ENCODE peak calls at places on chromosomes 6 and 20, in eight cellular contexts. O is stimulated activated CD4-positive, alpha-beta T cell treated with anti-CD3 and anti-CD28 coated beads, Interleukin-12 subunit alpha, Interleukin-12 subunit beta, amount 100 ng/mL, for 24 hours; P is NCI-H774; N is AG09319; G is memory B cell; V is T-cell; Z is AG08395; L is amygdala. S is an unnamed sample.

GRCh38 chr6:3825851-3826581 is 23.2 kb upstream of the FAM50B start:
- DNase-seq in P (no peak), O (no peak), Z (peak), G (no peak), N (peak), L (no peak), V (no peak), S (no peak)

GRCh38 chr6:144104898-144105487 is 9.6 kb upstream of the SF3B5 start:
- DNase-seq in L (no peak), P (peak), Z (peak), O (no peak), G (peak), V (peak), N (peak), S (no peak)

GRCh38 chr6:170147832-170148708 is 142.8 kb downstream of the DLL1 start:
- DNase-seq in V (peak), Z (no peak), P (no peak), N (no peak), O (peak), G (no peak), L (no peak), S (no peak)

GRCh38 chr6:31750411-31751022 is 10.7 kb downstream of the MSH5 start:
- DNase-seq in Z (no peak), P (no peak), L (no peak), V (no peak), O (no peak), N (no peak), G (no peak), S (no peak)

GRCh38 chr6:163726037-163726695 is 311.6 kb downstream of the QKI start:
- DNase-seq in O (no peak), G (no peak), V (no peak), N (no peak), L (no peak), P (no peak), Z (no peak), S (no peak)

GRCh38 chr20:992801-993535 is 9.1 kb downstream of the RSPO4 start:
- DNase-seq in L (no peak), G (no peak), N (no peak), O (no peak), V (no peak), Z (no peak), P (no peak), S (no peak)

GRCh38 chr6:17032595-17033591 is 69.0 kb upstream of the STMND1 start:
- DNase-seq in O (no peak), Z (peak), N (peak), G (no peak), P (no peak), V (no peak), L (peak), S (peak)

GRCh38 chr20:24488800-24489175 is 19.4 kb downstream of the SYNDIG1 start:
- DNase-seq in G (no peak), O (no peak), N (no peak), V (no peak), L (no peak), Z (no peak), P (no peak), S (no peak)

GRCh38 chr6:137717074-137718073 is 149.7 kb upstream of the TNFAIP3 start:
- DNase-seq in P (peak), Z (no peak), V (peak), L (no peak), N (no peak), G (no peak), O (no peak), S (no peak)

GRCh38 chr20:22381812-22382416 is 202.5 kb downstream of the FOXA2 start:
- DNase-seq in O (no peak), G (no peak), V (no peak), Z (no peak), P (no peak), L (no peak), N (no peak), S (no peak)

GRCh38 chr6:28380381-28380780 is 19.2 kb downstream of the ZSCAN12 start:
- DNase-seq in G (no peak), P (no peak), O (no peak), L (no peak), V (no peak), N (no peak), Z (no peak), S (no peak)

GRCh38 chr20:54276577-54277169 is 68.8 kb downstream of the PFDN4 start:
- DNase-seq in N (no peak), Z (no peak), L (no peak), G (no peak), V (no peak), O (no peak), P (no peak), S (no peak)

GRCh38 chr6:161369339-161369738 is 95.5 kb upstream of the AGPAT4 start:
- DNase-seq in P (no peak), L (no peak), Z (peak), N (peak), O (no peak), G (no peak), V (no peak), S (no peak)

GRCh38 chr20:62519826-62520225 is 44.0 kb upstream of the GATA5 start:
- DNase-seq in N (no peak), L (no peak), P (no peak), G (no peak), V (no peak), O (no peak), Z (no peak), S (no peak)

GRCh38 chr6:134830945-134831344 is 119.0 kb downstream of the ALDH8A1 start:
- DNase-seq in N (no peak), V (no peak), G (no peak), P (no peak), L (no peak), O (no peak), Z (no peak), S (no peak)

GRCh38 chr20:24007073-24007595 is 18.6 kb upstream of the GGTLC1 start:
- DNase-seq in O (no peak), P (no peak), V (no peak), N (no peak), G (no peak), Z (no peak), L (no peak), S (no peak)

S was measured in dorsolateral prefrontal cortex.